ENCODE peak calls at places on chromosomes 13 and 19, in four cellular contexts. T, F, B and Z are unnamed samples.

GRCh38 chr19:3932931-3933810 is at the start of gene NMRK2:
- DNase-seq in F (peak), B (no peak), T (no peak), Z (peak)

GRCh38 chr13:66994498-66995365 is 235.4 kb downstream of the PCDH9 start:
- DNase-seq in F (no peak), T (no peak), B (peak), Z (no peak)

GRCh38 chr13:23505007-23505406 is 65.2 kb upstream of the TNFRSF19 start:
- DNase-seq in F (no peak), T (no peak), B (no peak), Z (no peak)

GRCh38 chr13:22936228-22936627 is 244.6 kb upstream of the SGCG start:
- DNase-seq in T (no peak), F (no peak), B (no peak), Z (no peak)

GRCh38 chr13:33727356-33728083 is 90.4 kb upstream of the RFC3 start:
- DNase-seq in B (no peak), T (no peak), F (no peak), Z (no peak)

GRCh38 chr19:13160557-13160956 is 10.3 kb downstream of the IER2 start:
- DNase-seq in F (no peak), T (no peak), B (no peak), Z (no peak)

GRCh38 chr13:114174529-114174941 is 4.5 kb upstream of the CFAP97D2 start:
- DNase-seq in T (no peak), B (no peak), F (no peak), Z (no peak)

GRCh38 chr13:74487091-74487722 is 353.0 kb upstream of the KLF12 start:
- DNase-seq in T (no peak), F (no peak), B (no peak), Z (no peak)

GRCh38 chr13:109883181-109884180 is 97.1 kb upstream of the IRS2 start:
- DNase-seq in B (no peak), T (no peak), F (peak), Z (no peak)

GRCh38 chr19:40598918-40599307 is 2.3 kb upstream of the LTBP4 start:
- DNase-seq in F (no peak), B (no peak), T (no peak), Z (no peak)

GRCh38 chr13:93562676-93563075 is 336.1 kb downstream of the GPC6 start:
- DNase-seq in F (no peak), T (no peak), B (no peak), Z (no peak)

GRCh38 chr13:23007430-23007829 is 173.3 kb upstream of the SGCG start:
- DNase-seq in T (no peak), B (no peak), F (no peak), Z (no peak)

GRCh38 chr13:78431328-78431727 is 172.0 kb downstream of the POU4F1 start:
- DNase-seq in B (no peak), F (no peak), T (no peak), Z (no peak)

GRCh38 chr19:10010247-10010691 is at the start of gene COL5A3:
- DNase-seq in T (no peak), B (no peak), F (no peak), Z (peak)

GRCh38 chr13:48730971-48731658 is 77.4 kb downstream of the CYSLTR2 start:
- DNase-seq in B (no peak), T (no peak), F (no peak), Z (peak)
- TF ChIP-seq CTCF in B (no peak), T (no peak), F (no peak), Z (no peak)

GRCh38 chr19:15237759-15238638 is 5.8 kb upstream of the EPHX3 start:
- DNase-seq in B (no peak), T (no peak), F (no peak), Z (no peak)

GRCh38 chr19:15235796-15236195 is 3.5 kb upstream of the EPHX3 start:
- DNase-seq in T (no peak), F (no peak), B (no peak), Z (no peak)

GRCh38 chr19:15234525-15235130 is 2.4 kb upstream of the EPHX3 start:
- DNase-seq in T (no peak), F (no peak), B (no peak), Z (no peak)

GRCh38 chr19:15238639-15239155 is 6.4 kb upstream of the EPHX3 start:
- DNase-seq in B (no peak), T (no peak), F (no peak), Z (peak)

GRCh38 chr19:15236886-15237285 is 4.6 kb upstream of the EPHX3 start:
- DNase-seq in T (no peak), F (no peak), B (no peak), Z (no peak)
- TF ChIP-seq CTCF in T (no peak), F (no peak), B (no peak), Z (no peak)

GRCh38 chr19:45753548-45753947 is 15.5 kb downstream of the SIX5 start:
- DNase-seq in T (no peak), F (peak), B (no peak), Z (peak)
- TF ChIP-seq CTCF in T (no peak), F (no peak), B (peak), Z (no peak)

GRCh38 chr19:55385749-55386514 is at the start of gene RPL28:
- DNase-seq in B (peak), F (peak), T (peak), Z (peak)
- TF ChIP-seq CTCF in B (no peak), F (no peak), T (no peak), Z (no peak)

GRCh38 chr19:22446605-22447004 is 24.5 kb upstream of the ZNF98 start:
- DNase-seq in B (no peak), T (no peak), F (no peak), Z (no peak)
- TF ChIP-seq CTCF in B (no peak), T (no peak), F (no peak), Z (no peak)

DNA sequence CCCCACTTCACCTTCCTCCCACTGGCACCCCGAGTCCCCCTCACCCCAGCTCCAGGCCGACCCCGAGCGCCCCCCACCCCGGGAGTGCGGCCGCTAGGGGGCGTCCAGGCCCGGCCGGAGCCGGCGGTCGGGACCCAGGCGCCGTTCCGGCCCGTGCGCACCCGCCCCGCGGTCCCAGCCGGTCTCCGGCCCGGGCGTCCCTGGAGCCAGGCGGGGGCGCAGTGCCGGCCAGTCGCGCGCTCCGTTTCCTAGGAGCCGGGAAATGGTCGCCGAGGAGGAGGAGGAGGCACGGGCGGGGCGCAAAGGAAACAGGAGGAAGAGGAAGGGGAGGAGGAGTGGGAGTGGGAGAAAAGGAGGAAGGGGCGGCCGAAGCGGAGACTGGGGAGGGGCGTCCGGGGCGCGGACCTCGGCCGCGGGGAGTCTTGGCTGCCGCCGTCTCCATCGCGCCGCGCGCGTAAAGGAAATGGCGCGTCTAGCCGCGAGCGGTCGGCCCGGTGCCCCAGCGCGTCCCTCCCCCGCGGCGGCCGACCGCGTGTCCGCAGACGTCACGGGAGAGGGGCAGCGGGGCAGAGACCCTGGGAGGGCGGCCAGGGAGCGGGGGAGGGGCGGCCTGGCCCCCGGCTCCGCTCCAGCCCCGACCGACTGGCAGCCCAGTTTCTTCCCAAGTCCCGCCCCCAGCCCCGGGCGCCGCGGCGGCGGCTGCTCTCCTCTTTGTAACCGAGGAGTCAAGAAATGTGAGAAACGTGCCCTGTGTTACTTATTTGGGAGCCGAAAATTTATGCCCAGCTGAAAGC is 1.1 kb upstream of the KCTD15 start:
- DNase-seq in T (peak), B (no peak), F (peak), Z (peak)
- TF ChIP-seq CTCF in T (peak), B (peak), F (peak), Z (peak)

DNA sequence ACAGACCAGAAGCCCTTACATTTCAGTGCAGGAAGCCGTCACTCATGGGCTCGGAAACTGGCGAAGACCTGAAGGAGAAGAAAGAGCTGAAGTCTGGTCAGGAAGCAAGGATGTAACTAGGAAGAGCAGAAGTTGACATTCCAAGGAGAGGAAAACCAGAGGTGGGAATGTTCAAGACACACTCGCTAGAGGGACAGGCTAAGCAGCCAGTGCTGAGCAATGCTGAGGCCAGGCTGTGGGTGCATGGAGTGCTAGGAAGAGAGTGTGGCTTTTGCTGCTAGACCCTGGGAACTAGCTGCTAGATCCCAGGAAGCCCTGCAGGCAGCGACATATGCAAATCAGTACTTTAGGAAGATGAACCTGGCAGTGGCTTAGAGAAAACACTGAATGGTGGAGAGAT is 12.1 kb upstream of the URAD start:
- DNase-seq in F (no peak), B (no peak), T (no peak), Z (no peak)
- TF ChIP-seq CTCF in F (no peak), B (no peak), T (no peak), Z (no peak)

GRCh38 chr19:49798574-49798973 is 14.5 kb downstream of the FUZ start:
- DNase-seq in F (no peak), B (no peak), T (no peak), Z (no peak)

GRCh38 chr19:49800771-49801170 is 12.3 kb downstream of the FUZ start:
- DNase-seq in T (no peak), B (no peak), F (no peak), Z (no peak)

GRCh38 chr19:49799271-49799797 is 13.8 kb downstream of the FUZ start:
- DNase-seq in T (no peak), B (no peak), F (no peak), Z (no peak)

GRCh38 chr19:49801401-49801888 is 11.6 kb downstream of the FUZ start:
- DNase-seq in T (no peak), F (no peak), B (no peak), Z (no peak)

DNA sequence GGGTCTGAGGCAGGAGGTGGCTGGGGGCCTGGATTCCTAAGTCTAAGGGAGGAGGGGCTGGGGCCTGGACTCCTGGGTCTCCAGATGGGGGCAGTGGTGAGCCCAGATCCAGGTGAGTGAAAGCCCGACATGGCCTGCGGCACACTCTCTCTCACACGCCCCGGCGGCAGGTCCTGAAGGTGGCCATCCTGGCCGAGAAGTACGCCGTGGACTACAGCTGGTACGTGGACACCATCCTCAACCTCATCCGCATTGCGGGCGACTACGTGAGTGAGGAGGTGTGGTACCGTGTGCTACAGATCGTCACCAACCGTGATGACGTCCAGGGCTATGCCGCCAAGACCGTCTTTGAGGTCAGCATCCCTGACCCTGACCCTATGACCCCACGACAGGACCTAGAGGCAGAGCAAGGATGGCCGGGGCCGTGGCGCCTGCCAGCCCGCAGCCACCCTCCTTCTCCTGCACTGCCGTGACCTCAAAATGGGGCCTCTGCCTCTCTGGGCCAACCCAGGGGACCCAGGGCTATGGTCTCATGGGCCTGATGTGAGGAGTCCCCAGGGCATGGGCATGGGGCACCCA is 13.2 kb downstream of the FUZ start:
- DNase-seq in T (no peak), F (no peak), B (no peak), Z (peak)
- TF ChIP-seq CTCF in T (no peak), F (peak), B (peak), Z (peak)

DNA sequence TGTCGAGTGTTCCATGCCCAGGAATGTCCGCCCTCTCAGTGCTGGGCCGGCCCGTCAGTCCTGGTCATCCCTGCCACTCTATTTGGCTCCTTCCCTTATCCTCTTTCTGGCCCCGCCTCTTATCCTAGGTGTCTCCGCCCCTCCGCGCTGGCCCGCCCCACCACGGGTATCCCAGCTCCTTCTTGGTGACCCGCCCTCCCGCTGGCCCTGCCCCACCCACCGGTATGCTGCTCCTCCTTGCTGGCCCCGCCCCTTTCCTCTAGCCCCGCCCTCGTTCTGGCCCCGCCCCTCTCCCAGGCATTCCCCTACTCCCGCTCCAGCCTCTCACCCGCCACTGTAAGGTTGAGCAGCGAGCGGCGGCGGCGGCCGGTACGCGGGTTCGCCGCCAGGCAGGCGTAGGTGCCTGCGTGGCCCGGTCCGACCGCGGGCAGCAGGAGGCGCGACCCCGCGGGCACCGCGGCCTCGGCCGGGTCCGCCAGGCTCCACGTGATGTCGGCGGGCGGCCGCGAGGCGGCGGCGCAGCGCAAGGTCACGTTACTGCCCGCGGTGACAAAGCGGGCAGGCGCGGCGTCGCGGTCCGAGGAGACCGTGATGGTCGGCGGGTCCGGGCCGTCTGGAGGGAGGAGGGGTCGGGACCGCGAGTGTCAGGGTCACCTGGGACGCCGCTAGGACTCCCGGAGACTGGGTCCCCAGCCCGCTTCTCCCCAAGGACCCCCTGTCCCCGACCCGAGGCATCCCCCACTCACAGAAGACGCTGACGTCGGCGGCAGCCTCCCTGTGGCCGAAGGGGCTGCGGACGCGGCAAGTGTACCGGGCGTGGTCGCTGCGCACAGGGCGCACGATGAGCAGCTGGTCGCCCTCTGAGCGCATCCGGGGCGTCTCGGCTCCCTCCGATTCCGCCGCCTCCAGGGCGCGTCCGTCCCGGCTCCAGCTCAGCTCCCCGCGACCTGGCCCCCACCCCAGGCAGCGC is 2.0 kb downstream of the VSIG10L start:
- DNase-seq in T (peak), F (peak), B (peak), Z (peak)
- TF ChIP-seq CTCF in T (peak), F (no peak), B (peak), Z (no peak)

GRCh38 chr19:31339405-31339804 is 9.8 kb downstream of the TSHZ3 start:
- DNase-seq in B (no peak), T (no peak), F (peak), Z (no peak)

GRCh38 chr19:31340059-31341025 is 8.9 kb downstream of the TSHZ3 start:
- DNase-seq in B (no peak), T (no peak), F (no peak), Z (no peak)

GRCh38 chr19:31335716-31336115 is 13.5 kb downstream of the TSHZ3 start:
- DNase-seq in B (no peak), F (no peak), T (no peak), Z (no peak)

GRCh38 chr19:31337007-31337914 is 12.0 kb downstream of the TSHZ3 start:
- DNase-seq in B (no peak), T (no peak), F (no peak), Z (no peak)

GRCh38 chr19:31338069-31338767 is 11.0 kb downstream of the TSHZ3 start:
- DNase-seq in F (peak), B (no peak), T (peak), Z (peak)
- TF ChIP-seq CTCF in F (peak), B (no peak), T (peak), Z (peak)